ENCODE peak calls at places on chromosomes 2 and 18, in ten cellular contexts. I is T follicular helper cell; W is germinal center; T is activated CD8-positive, alpha-beta T cell treated with anti-CD3 and anti-CD28 coated beads, Interleukin-2, amount 10 ng/mL, durations not matched to agents 7 days and 5 days; O is islet precursor cell; N is MCF 10A; A is COR-L47; H is NCI-H1092; Z is DMS153; X is GM23248. Y is an unnamed sample.

GRCh38 chr2:157596992-157597681 is 31.5 kb downstream of the ACVR1C start:
- DNase-seq in T (peak; percentile 69), Z (no peak), N (no peak), W (peak; percentile 29), A (no peak), I (peak; percentile 25), X (peak; percentile 55), O (peak; percentile 69), H (no peak), Y (peak; percentile 10)

GRCh38 chr2:218465987-218466633 is 47.2 kb downstream of the VIL1 start:
- DNase-seq in I (no peak), W (peak; percentile 29), N (peak; percentile 27), A (no peak), Z (no peak), H (no peak), T (no peak), X (peak; percentile 47), O (no peak), Y (peak; percentile 25)

GRCh38 chr2:223856584-223856983 is 19.2 kb upstream of the AP1S3 start:
- DNase-seq in A (no peak), T (no peak), W (no peak), N (peak; percentile 26), I (no peak), H (no peak), O (peak; percentile 29), X (no peak), Z (no peak), Y (no peak)

GRCh38 chr18:56391933-56392590 is 246.3 kb downstream of the TXNL1 start:
- DNase-seq in T (no peak), I (no peak), W (no peak), X (no peak), O (no peak), A (peak; percentile 18), H (no peak), Z (no peak), N (no peak), Y (no peak)

GRCh38 chr2:108971661-108972566 is 17.1 kb downstream of the EDAR start:
- DNase-seq in W (no peak), Z (no peak), A (no peak), I (no peak), O (no peak), N (peak; percentile 95), X (peak; percentile 85), T (no peak), H (no peak), Y (peak; percentile 5)

GRCh38 chr2:133434962-133435668 is 133.1 kb downstream of the NCKAP5 start:
- DNase-seq in I (no peak), W (no peak), Z (peak; percentile 91), N (peak; percentile 50), T (no peak), A (no peak), O (no peak), X (peak; percentile 73), H (peak; percentile 33), Y (peak; percentile 59)

GRCh38 chr2:73021371-73022010 is 50.0 kb downstream of the SFXN5 start:
- DNase-seq in Z (no peak), A (no peak), H (no peak), I (no peak), T (no peak), X (no peak), O (no peak), N (no peak), W (no peak), Y (no peak)

GRCh38 chr18:63079114-63079513 is 240.5 kb downstream of the BCL2 start:
- DNase-seq in N (no peak), X (no peak), Z (no peak), A (no peak), T (no peak), H (no peak), I (no peak), O (no peak), W (peak; percentile 41), Y (no peak)

GRCh38 chr18:6382968-6383367 is 31.7 kb downstream of the L3MBTL4 start:
- DNase-seq in T (no peak), A (no peak), Z (no peak), X (no peak), N (no peak), I (no peak), O (peak; percentile 67), H (no peak), W (no peak), Y (no peak)

GRCh38 chr2:190404487-190404886 is 3.7 kb upstream of the MFSD6 start:
- DNase-seq in O (no peak), Z (no peak), H (no peak), A (no peak), X (peak; percentile 46), T (no peak), N (peak; percentile 81), I (no peak), W (no peak), Y (peak; percentile 6)

GRCh38 chr2:14960686-14961324 is 328.3 kb downstream of the LRATD1 start:
- DNase-seq in N (peak; percentile 88), X (peak; percentile 1), T (no peak), W (no peak), O (no peak), H (no peak), Z (no peak), I (no peak), A (no peak), Y (no peak)

GRCh38 chr18:62201870-62202269 is 14.8 kb downstream of the RELCH start:
- DNase-seq in H (no peak), X (no peak), W (no peak), A (no peak), I (no peak), Z (no peak), N (no peak), O (no peak), T (no peak), Y (no peak)

GRCh38 chr18:78934003-78934402 is 45.6 kb upstream of the SALL3 start:
- DNase-seq in N (no peak), X (no peak), H (no peak), W (no peak), A (no peak), O (no peak), I (no peak), Z (no peak), T (no peak), Y (no peak)

GRCh38 chr2:156334496-156335478 is 2.3 kb upstream of the NR4A2 start:
- DNase-seq in X (peak; percentile 98), I (peak; percentile 85), W (no peak), A (peak; percentile 79), N (peak; percentile 92), H (peak; percentile 22), T (peak; percentile 79), Z (peak; percentile 76), O (peak; percentile 85), Y (peak; percentile 85)

GRCh38 chr2:202104286-202104870 is 31.3 kb downstream of the KIAA2012 start:
- DNase-seq in I (no peak), Z (no peak), T (peak; percentile 46), O (peak; percentile 82), A (no peak), X (peak; percentile 77), W (peak; percentile 25), H (no peak), N (peak; percentile 69), Y (peak; percentile 59)

GRCh38 chr18:70329076-70329475 is 40.2 kb downstream of the SOCS6 start:
- DNase-seq in X (peak; percentile 39), N (no peak), H (no peak), T (no peak), I (no peak), W (no peak), A (no peak), O (no peak), Z (no peak), Y (no peak)

GRCh38 chr18:55781481-55781957 is 193.5 kb upstream of the TCF4 start:
- DNase-seq in H (peak; percentile 42), N (peak; percentile 48), O (peak; percentile 85), W (no peak), A (peak; percentile 84), T (no peak), Z (peak; percentile 52), I (no peak), X (peak; percentile 76), Y (peak; percentile 82)

GRCh38 chr2:241636983-241637232 is at the start of gene THAP4:
- DNase-seq in X (peak; percentile 89), Z (peak; percentile 43), N (no peak), H (no peak), O (no peak), A (no peak), W (peak; percentile 80), T (peak; percentile 55), I (peak; percentile 24), Y (peak; percentile 78)

GRCh38 chr2:42854207-42854818 is 61.9 kb upstream of the HAAO start:
- DNase-seq in H (no peak), W (no peak), Z (no peak), T (no peak), I (no peak), A (no peak), N (no peak), X (peak; percentile 73), O (no peak), Y (peak; percentile 64)

GRCh38 chr2:112881217-112882000 is 29.6 kb upstream of the IL37 start:
- DNase-seq in H (no peak), N (peak; percentile 83), O (peak; percentile 74), T (no peak), Z (no peak), X (peak; percentile 83), A (no peak), I (no peak), W (peak; percentile 18), Y (peak; percentile 88)

GRCh38 chr2:209422191-209422754 is 1.6 kb upstream of the MAP2 start:
- DNase-seq in T (no peak), Z (peak; percentile 66), X (peak; percentile 12), O (no peak), N (no peak), H (no peak), W (no peak), I (no peak), A (peak; percentile 43), Y (no peak)

GRCh38 chr18:12500986-12501385 is 93.3 kb downstream of the PRELID3A start:
- DNase-seq in Z (no peak), H (no peak), O (no peak), N (no peak), T (no peak), A (no peak), I (no peak), W (no peak), X (no peak), Y (no peak)

GRCh38 chr18:79511671-79512301 is 116.1 kb downstream of the NFATC1 start:
- DNase-seq in H (no peak), X (no peak), Z (no peak), O (peak; percentile 41), A (no peak), T (no peak), I (no peak), N (no peak), W (no peak), Y (no peak)

GRCh38 chr2:226754821-226755536 is 44.6 kb downstream of the IRS1 start:
- DNase-seq in Z (no peak), W (no peak), A (peak; percentile 15), N (no peak), H (no peak), X (peak; percentile 16), T (no peak), I (no peak), O (no peak), Y (no peak)

Y was measured in LHCN-M2.